ENCODE peak calls at places on chromosomes 2 and 18, in nine cellular contexts. K is SJSA1, V is mesenchymal stem cell, W is ovary, G is right lobe of liver, B is endothelial cell of umbilical vein, P is astrocyte of the spinal cord, E is heart right ventricle, O is cardiac muscle cell. S is an unnamed sample.

GRCh38 chr2:197926673-197927072 is 122.3 kb downstream of the PLCL1 start:
- DNase-seq in V (no peak), G (no peak), W (no peak), E (no peak), B (no peak), K (no peak), P (no peak), O (no peak), S (no peak)

GRCh38 chr2:191209346-191209745 is 35.9 kb upstream of the MYO1B start:
- DNase-seq in K (peak), G (no peak), E (no peak), B (no peak), V (no peak), W (no peak), P (no peak), O (no peak), S (no peak)

GRCh38 chr18:58051765-58052460 is 7.9 kb downstream of the NEDD4L start:
- DNase-seq in K (peak), B (peak), G (no peak), O (no peak), V (no peak), P (peak), E (no peak), W (no peak), S (no peak)

GRCh38 chr2:233600361-233600760 is 17.1 kb upstream of the UGT1A8 start:
- DNase-seq in W (no peak), V (no peak), B (no peak), G (no peak), K (no peak), O (no peak), E (no peak), P (no peak), S (no peak)

GRCh38 chr18:24633121-24633520 is 172.7 kb downstream of the HRH4 start:
- DNase-seq in O (no peak), B (no peak), W (no peak), E (no peak), G (no peak), K (no peak), P (peak), V (peak), S (no peak)

GRCh38 chr2:235414422-235414821 is 79.4 kb upstream of the AGAP1 start:
- DNase-seq in P (no peak), V (no peak), E (peak), B (no peak), K (no peak), W (no peak), G (peak), O (no peak), S (no peak)

GRCh38 chr18:72107647-72108046 is 436.5 kb downstream of the CBLN2 start:
- DNase-seq in P (peak), B (peak), V (no peak), E (no peak), O (peak), G (no peak), K (no peak), W (no peak), S (no peak)

GRCh38 chr18:68549257-68549871 is 165.5 kb downstream of the TMX3 start:
- DNase-seq in E (no peak), K (peak), O (no peak), G (no peak), V (peak), P (peak), W (no peak), B (no peak), S (no peak)

GRCh38 chr2:208373460-208374089 is 33.0 kb upstream of the PTH2R start:
- DNase-seq in O (peak), K (peak), E (peak), G (no peak), P (peak), V (peak), W (peak), B (peak), S (no peak)

GRCh38 chr2:127067620-127068350 is 39.2 kb downstream of the BIN1 start:
- DNase-seq in P (peak), K (peak), W (peak), B (peak), O (peak), E (peak), V (peak), G (peak), S (peak)

GRCh38 chr2:67752964-67753363 is 309.8 kb downstream of the C1D start:
- DNase-seq in E (no peak), G (no peak), V (peak), O (no peak), P (peak), W (no peak), K (no peak), B (no peak), S (no peak)

GRCh38 chr2:204365778-204366177 is 179.5 kb upstream of the PARD3B start:
- DNase-seq in E (no peak), B (no peak), G (no peak), V (no peak), O (no peak), P (no peak), W (no peak), K (peak), S (no peak)

GRCh38 chr2:127511090-127511489 is 15.2 kb downstream of the IWS1 start:
- DNase-seq in K (no peak), V (no peak), O (no peak), B (no peak), P (no peak), E (no peak), G (no peak), W (no peak), S (no peak)

GRCh38 chr2:162022290-162022945 is 51.6 kb downstream of the DPP4 start:
- DNase-seq in B (no peak), G (no peak), V (peak), K (no peak), E (no peak), W (no peak), P (peak), O (no peak), S (no peak)

DNA sequence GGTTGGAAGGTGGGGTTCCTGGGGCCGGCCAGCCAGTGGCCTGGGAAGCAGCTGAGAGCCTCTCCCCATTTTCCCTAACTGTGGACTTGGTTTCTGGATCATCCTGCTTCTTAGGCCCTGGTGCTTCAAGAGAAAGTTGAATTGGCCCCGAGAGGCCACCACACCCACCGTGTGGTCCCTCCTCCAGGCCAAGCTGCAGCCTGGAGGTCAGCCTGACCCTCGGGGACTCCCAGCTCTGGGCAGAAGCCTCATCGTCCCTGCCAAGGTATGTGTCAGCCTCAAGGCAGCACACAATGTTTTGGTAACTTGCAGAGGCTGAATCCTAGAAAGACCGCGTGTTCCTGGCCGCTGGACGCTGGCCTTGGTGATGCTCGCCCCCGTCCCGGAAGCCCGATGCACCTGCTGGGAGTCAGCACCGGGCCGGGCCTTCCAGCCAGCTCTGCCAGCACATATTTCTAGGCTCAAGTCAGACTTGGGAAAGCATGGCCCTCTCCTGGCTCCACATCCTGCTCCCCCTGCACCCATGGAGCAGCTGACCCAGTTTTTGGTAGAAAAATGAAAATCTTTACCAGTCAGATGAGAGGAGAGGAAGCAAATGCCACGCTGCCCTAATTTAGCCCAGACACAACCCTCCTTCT is 72.6 kb downstream of the ACTR2 start:
- DNase-seq in O (no peak), P (peak), K (peak), G (peak), V (peak), W (peak), B (no peak), E (peak), S (peak)
- H3K4me3 ChIP-seq in O (no peak), P (no peak), K (no peak), G (no peak), V (no peak), W (no peak), B (no peak), E (no peak), S (no peak)

GRCh38 chr2:39240758-39241157 is 3.0 kb downstream of the CDKL4 start:
- DNase-seq in G (no peak), W (no peak), O (no peak), E (no peak), B (no peak), K (no peak), P (no peak), V (no peak), S (no peak)

GRCh38 chr2:39241588-39241987 is 2.2 kb downstream of the CDKL4 start:
- DNase-seq in G (no peak), B (peak), O (no peak), V (no peak), W (no peak), E (no peak), P (no peak), K (no peak), S (no peak)

GRCh38 chr2:39246382-39246980 is 2.7 kb upstream of the CDKL4 start:
- DNase-seq in W (no peak), O (no peak), G (no peak), K (no peak), B (no peak), E (no peak), V (no peak), P (no peak), S (no peak)

GRCh38 chr2:39247512-39247911 is 3.7 kb upstream of the CDKL4 start:
- DNase-seq in K (no peak), W (no peak), E (no peak), B (no peak), P (no peak), O (no peak), G (no peak), V (no peak), S (no peak)

GRCh38 chr2:39243469-39244123 is at the start of gene CDKL4:
- DNase-seq in V (no peak), W (no peak), E (no peak), P (no peak), G (no peak), K (no peak), O (no peak), B (no peak), S (no peak)
- H3K4me3 ChIP-seq in V (no peak), W (no peak), E (peak), P (peak), G (peak), K (no peak), O (no peak), B (peak), S (no peak)

DNA sequence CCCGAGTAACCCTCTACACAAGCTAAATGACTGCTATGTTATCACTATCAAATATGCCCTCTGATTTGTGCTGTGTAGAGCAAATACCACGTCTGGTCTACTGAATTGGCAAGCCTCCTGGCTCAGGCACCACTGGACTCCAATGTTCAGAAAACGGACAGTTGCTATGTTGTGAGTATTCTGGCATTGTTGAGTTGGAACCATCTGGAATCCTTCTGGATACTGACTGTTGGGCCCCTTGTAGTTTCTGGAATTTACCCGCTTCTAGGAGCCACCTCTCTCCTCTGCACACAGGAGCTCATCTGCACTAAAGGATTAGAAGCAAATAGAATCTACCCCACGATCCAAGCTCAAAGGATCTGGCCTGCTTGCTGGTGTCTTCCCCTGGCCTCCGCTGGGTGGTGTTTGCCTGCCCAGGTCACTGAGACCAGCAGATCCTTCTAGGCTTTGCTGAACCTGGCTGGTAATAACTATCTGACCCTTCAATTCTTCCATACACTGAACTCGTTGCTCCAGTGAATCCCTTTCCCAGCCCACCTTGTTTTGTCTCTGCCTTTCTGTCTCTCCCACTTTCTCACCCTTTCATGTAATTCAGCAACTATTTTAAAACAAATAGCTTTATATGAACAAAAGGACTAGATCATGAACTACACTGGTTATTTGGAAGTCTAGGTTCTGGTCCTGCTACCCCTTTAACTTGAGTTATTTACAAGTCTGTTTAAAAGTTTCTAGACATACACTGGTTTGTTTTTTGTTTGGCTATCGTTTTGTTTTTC is 2.1 kb upstream of the HAAO start:
- DNase-seq in B (no peak), O (peak), W (no peak), K (no peak), G (peak), E (no peak), V (peak), P (no peak), S (no peak)
- H3K4me3 ChIP-seq in B (no peak), O (no peak), W (no peak), K (no peak), G (peak), E (peak), V (no peak), P (no peak), S (no peak)

DNA sequence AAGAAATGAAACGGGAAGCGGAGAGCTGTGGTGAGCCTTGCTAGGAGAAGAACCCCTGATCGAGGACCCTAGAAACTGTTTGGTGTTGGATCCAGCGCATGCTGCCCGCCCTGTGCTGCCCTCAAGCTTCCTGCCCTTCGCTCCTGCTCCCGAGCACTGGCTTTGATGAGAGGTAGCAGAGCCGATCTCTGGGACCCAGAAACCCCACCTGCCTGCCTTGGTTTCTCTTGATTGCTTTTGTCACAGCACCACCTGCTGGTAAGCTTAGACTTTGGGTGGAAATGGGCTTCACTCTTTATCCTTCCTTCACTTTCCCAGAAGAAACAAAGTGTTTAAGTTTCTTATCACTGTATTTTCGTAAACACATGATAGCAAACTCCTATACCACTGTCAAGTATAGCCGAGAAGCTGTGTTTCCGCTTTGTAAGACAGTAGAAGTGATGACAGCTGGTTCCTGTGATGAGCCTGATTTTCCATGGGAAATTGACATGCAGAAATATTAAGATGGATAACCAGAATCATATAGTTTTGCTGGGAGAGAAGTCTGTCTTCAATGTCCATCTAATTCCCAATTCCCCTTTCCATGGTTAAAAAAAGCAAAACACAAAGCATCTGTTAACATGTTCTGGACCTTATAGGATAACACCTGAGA is 267.4 kb downstream of the PHLPP1 start:
- DNase-seq in V (peak), W (peak), P (peak), E (peak), B (peak), G (no peak), K (peak), O (peak), S (peak)
- H3K4me3 ChIP-seq in V (no peak), W (peak), P (no peak), E (peak), B (no peak), G (peak), K (no peak), O (no peak), S (peak)

GRCh38 chr2:3535794-3536681 is 16.7 kb upstream of the ADI1 start:
- DNase-seq in V (peak), B (peak), K (peak), G (peak), E (peak), P (peak), W (peak), O (no peak), S (peak)
- H3K4me3 ChIP-seq in V (peak), B (peak), K (peak), G (peak), E (peak), P (peak), W (peak), O (no peak), S (peak)

DNA sequence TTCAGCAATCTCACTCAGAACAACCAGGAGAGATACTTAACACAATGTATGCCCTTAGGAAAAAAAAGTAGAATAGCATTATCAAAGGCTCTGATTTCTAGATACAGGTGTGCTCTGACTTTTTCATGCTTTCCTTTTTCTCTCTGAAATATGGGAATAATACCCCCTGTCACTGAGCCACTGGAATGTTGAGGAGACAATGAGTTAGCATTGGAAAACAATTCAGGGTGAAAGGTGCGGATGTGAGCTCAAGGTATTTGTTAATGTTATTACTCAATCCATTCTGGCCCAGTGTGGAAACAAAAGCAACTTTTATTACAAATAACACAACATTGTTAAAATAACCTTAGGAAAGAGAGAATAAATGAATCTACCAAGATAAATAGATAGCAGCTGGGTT is 228.0 kb downstream of the IKZF2 start:
- DNase-seq in O (no peak), W (no peak), K (no peak), B (no peak), E (no peak), G (no peak), P (no peak), V (no peak), S (no peak)
- H3K4me3 ChIP-seq in O (no peak), W (no peak), K (no peak), B (no peak), E (no peak), G (no peak), P (no peak), V (no peak), S (no peak)

GRCh38 chr2:85164145-85164559 is 31.0 kb downstream of the TCF7L1 start:
- DNase-seq in K (no peak), V (no peak), E (no peak), P (no peak), O (no peak), G (no peak), W (no peak), B (no peak), S (no peak)

GRCh38 chr2:85160946-85161625 is 27.9 kb downstream of the TCF7L1 start:
- DNase-seq in G (no peak), O (no peak), V (no peak), P (no peak), K (no peak), W (no peak), E (no peak), B (no peak), S (no peak)

GRCh38 chr2:85165291-85165690 is 32.1 kb downstream of the TCF7L1 start:
- DNase-seq in B (no peak), E (no peak), K (no peak), P (no peak), O (no peak), W (no peak), V (no peak), G (no peak), S (no peak)

GRCh38 chr2:85161626-85161960 is 28.4 kb downstream of the TCF7L1 start:
- DNase-seq in W (no peak), E (no peak), K (no peak), V (peak), B (no peak), O (no peak), P (peak), G (no peak), S (no peak)

DNA sequence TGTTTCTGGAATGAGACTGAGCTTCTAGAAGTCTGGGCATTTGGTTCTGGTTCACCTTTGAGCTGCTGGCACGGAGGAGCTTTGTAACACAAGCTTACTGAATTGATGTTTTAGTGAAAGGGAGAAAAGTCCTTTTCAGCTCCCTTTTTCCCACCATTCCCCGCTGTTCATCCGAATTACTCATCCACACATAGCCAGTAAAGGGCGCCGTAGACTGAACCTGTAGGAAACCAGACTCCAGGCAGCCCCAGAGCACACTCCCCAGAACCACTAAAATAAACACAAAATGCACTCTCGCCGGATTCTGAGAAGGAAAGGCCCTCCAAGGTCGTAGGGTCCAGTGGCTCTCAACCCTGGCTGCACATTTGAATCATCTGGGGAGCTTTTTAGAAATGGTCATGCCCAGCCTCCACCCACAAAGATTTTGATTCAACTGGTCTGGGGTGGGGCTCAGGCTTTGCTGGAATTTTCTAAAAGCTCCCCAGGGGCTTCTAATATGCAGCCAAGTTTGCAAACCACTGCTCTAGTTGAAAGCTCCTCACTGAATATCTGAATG is 29.6 kb downstream of the TCF7L1 start:
- DNase-seq in K (peak), V (peak), W (no peak), P (peak), O (no peak), G (no peak), B (no peak), E (peak), S (peak)
- H3K4me3 ChIP-seq in K (no peak), V (no peak), W (no peak), P (no peak), O (no peak), G (no peak), B (no peak), E (no peak), S (no peak)

S was measured in tibial nerve.